ENCODE peak calls at places on chromosomes 7 and 10, in four cellular contexts. D, Y, K and Q are unnamed samples.

GRCh38 chr7:140330128-140330527 is 68.2 kb downstream of the SLC37A3 start:
- DNase-seq in D (no peak), Y (no peak), K (no peak), Q (no peak)

GRCh38 chr7:151327659-151328058 is 14.0 kb upstream of the NUB1 start:
- DNase-seq in Y (no peak), D (no peak), K (no peak), Q (no peak)

GRCh38 chr10:62501547-62501946 is 127.4 kb downstream of the ZNF365 start:
- DNase-seq in Y (no peak), K (no peak), D (no peak), Q (no peak)

GRCh38 chr10:16545126-16545736 is 23.6 kb upstream of the C1QL3 start:
- DNase-seq in D (no peak), Y (peak; percentile 50), K (peak; percentile 13), Q (peak; percentile 65)

GRCh38 chr10:119667562-119668328 is 16.6 kb downstream of the BAG3 start:
- DNase-seq in K (peak; percentile 68), Y (peak; percentile 46), D (no peak), Q (peak; percentile 92)

GRCh38 chr10:110916554-110917346 is 2.2 kb downstream of the BBIP1 start:
- DNase-seq in K (no peak), Y (no peak), D (no peak), Q (no peak)

GRCh38 chr10:89476676-89477075 is 58.7 kb downstream of the SLC16A12 start:
- DNase-seq in Y (no peak), K (peak; percentile 39), D (no peak), Q (peak; percentile 14)

GRCh38 chr7:18939771-18940576 is 177.5 kb downstream of the TWIST1 start:
- DNase-seq in K (no peak), Y (no peak), D (no peak), Q (no peak)

GRCh38 chr7:22549667-22550513 is 49.9 kb upstream of the STEAP1B start:
- DNase-seq in Y (peak; percentile 73), D (no peak), K (peak; percentile 7), Q (no peak)

GRCh38 chr10:77774940-77775391 is 137.4 kb upstream of the KCNMA1 start:
- DNase-seq in Y (no peak), K (peak; percentile 22), D (no peak), Q (no peak)

GRCh38 chr10:33132626-33133025 is 174.6 kb upstream of the ITGB1 start:
- DNase-seq in Y (no peak), D (no peak), K (no peak), Q (no peak)

GRCh38 chr7:44308741-44309270 is 16.6 kb downstream of the CAMK2B start:
- DNase-seq in D (no peak), Y (peak; percentile 29), K (no peak), Q (no peak)

GRCh38 chr7:130838738-130839137 is 104.7 kb upstream of the KLF14 start:
- DNase-seq in D (peak; percentile 15), K (no peak), Y (no peak), Q (peak; percentile 55)

GRCh38 chr10:15211464-15211979 is 43.0 kb upstream of the NMT2 start:
- DNase-seq in D (no peak), Y (no peak), K (no peak), Q (no peak)

DNA sequence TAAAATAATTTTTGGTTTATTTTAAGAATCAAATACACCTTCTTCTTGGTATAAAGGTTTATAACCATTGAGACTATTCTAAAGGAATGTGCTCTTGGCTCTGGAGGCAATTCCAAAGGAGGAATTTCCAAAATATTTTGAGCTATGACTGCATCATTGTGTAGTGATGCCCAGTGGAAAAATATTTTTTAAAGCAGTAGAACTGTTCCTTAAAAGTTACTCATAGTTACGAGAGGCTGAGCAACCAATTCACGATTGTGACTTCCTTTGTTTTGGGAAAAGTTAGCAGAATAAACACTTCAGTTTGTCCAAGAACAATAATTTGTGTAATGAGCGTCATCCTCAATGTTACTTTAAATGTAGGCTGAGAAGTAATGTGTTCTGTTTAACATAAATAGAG is 233.6 kb downstream of the BAMBI start:
- DNase-seq in Y (no peak), D (no peak), K (no peak), Q (no peak)
- TF ChIP-seq PBX3 in Y (no peak), D (no peak), K (no peak), Q (no peak)

GRCh38 chr7:57205000-57205399 is 72.8 kb upstream of the ZNF479 start:
- DNase-seq in D (no peak), Y (no peak), K (no peak), Q (no peak)
- H3K9me3 ChIP-seq in D (no peaks in the 10 kb centered on the region), Y (no peaks in the 10 kb centered on the region), K (peaks cover 95% of the 10 kb centered on the region), Q (peaks cover 6% of the 10 kb centered on the region)

DNA sequence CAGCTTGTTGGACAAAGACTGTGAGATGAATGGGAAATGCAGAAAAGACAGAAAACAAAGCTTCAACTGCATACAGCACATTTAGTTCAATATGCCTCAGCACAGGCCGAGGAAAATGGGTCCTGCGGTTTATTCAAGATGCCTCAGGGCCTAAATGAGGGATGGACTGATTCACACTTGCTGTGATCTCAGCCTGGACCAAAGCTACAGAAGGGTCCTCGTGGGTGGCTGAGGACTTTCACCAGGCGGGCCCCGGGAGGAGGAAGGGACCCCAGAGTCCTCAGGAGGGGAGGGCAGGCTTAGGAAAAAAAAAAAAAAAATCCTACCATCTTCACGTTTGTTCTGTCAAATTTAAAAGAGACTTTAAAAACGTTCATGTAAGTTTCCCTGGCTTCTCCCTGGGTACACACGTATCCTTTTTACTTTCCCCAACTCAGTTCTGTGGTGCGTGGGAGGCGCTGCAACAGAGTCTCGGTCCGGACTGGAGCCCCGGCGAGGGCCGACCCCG is 621 bp upstream of the ZNF783 start:
- DNase-seq in D (no peak), Y (peak; percentile 69), K (no peak), Q (peak; percentile 22)
- TF ChIP-seq PBX3 in D (no peak), Y (no peak), K (no peak), Q (no peak)

GRCh38 chr7:154304740-154305679 is 252.8 kb downstream of the DPP6 start:
- DNase-seq in K (no peak), D (no peak), Y (peak; percentile 98), Q (no peak)
- H3K9me3 ChIP-seq in K (no peaks in the 10 kb centered on the region), D (no peaks in the 10 kb centered on the region), Y (no peaks in the 10 kb centered on the region), Q (no peaks in the 10 kb centered on the region)

DNA sequence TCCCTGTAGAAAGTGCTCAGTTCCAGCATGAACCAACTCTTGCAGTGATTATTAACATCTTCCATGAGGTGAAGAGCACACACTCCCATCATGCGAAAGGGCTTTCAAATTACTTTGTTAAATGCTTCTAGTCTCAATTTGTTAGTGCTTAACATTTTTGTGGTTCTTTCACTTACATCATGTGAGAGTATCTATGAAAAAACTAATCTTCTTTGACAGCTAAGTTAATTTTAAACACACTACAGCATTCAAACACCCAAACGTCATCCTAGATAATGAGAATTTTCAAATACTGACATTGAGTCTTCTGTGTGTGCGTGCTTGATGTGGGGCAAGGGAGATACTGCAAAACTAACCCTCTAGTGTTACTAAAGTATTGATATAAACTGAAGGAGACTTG is 84.8 kb downstream of the ETV1 start:
- DNase-seq in Y (no peak), K (no peak), D (no peak), Q (no peak)
- TF ChIP-seq PBX3 in Y (peak; percentile 75), K (no peak), D (no peak), Q (no peak)

DNA sequence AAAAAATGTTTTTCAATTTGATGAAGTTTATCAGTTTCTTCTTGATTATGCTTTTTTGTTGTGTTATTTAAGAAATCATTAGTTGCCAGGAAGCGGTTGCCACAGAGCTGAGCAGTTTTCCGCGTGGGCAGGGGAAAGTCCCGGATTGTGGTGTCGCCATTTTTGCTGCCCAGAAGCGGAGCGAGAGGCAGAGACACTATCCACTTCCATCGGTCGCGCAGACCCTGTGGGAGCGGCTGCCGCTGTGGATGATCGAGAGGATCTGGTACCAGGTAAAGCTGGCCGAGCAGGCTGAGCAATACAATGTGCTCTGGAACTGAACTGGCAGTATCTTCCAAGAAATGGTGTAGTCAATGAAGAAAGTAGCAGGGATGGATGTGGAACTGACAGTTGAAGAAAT is 119.8 kb downstream of the ZNF736 start:
- DNase-seq in K (no peak), D (no peak), Y (no peak), Q (no peak)
- H3K9me3 ChIP-seq in K (peaks cover 56% of the 10 kb centered on the region), D (no peaks in the 10 kb centered on the region), Y (no peaks in the 10 kb centered on the region), Q (peaks cover 4% of the 10 kb centered on the region)